ENCODE peak calls at places on chromosome 9, in five cellular contexts. One of them, this sample, is unnamed.
A peak's percentile ranks its signal among the peaks of the same experiment; 100 is the strongest.

GRCh38 chr9:35054185-35054835 is 18.1 kb downstream of the VCP start:
- DNase-seq in tibial nerve: no peak
- DNase-seq in IMR-90: no peak
- DNase-seq in sigmoid colon: no peak
- DNase-seq in keratinocyte: no peak
- DNase-seq in this sample: no peak

GRCh38 chr9:120873512-120873911 is 3.5 kb downstream of the PHF19 start:
- DNase-seq in tibial nerve: no peak
- DNase-seq in IMR-90: no peak
- DNase-seq in sigmoid colon: no peak
- DNase-seq in keratinocyte: peak; percentile 92
- DNase-seq in this sample: peak; percentile 68

GRCh38 chr9:81461196-81461595 is 228.2 kb downstream of the TLE1 start:
- DNase-seq in tibial nerve: no peak
- DNase-seq in IMR-90: peak; percentile 62
- DNase-seq in sigmoid colon: no peak
- DNase-seq in keratinocyte: no peak
- DNase-seq in this sample: no peak

GRCh38 chr9:13719981-13720380 is 440.5 kb upstream of the MPDZ start:
- DNase-seq in tibial nerve: no peak
- DNase-seq in IMR-90: peak; percentile 84
- DNase-seq in sigmoid colon: no peak
- DNase-seq in keratinocyte: no peak
- DNase-seq in this sample: no peak

GRCh38 chr9:87381746-87382145 is 115.9 kb upstream of the DAPK1 start:
- DNase-seq in tibial nerve: no peak
- DNase-seq in IMR-90: no peak
- DNase-seq in sigmoid colon: no peak
- DNase-seq in keratinocyte: no peak
- DNase-seq in this sample: no peak

GRCh38 chr9:130337784-130338380 is 72.3 kb downstream of the HMCN2 start:
- DNase-seq in tibial nerve: no peak
- DNase-seq in IMR-90: no peak
- DNase-seq in sigmoid colon: no peak
- DNase-seq in keratinocyte: no peak
- DNase-seq in this sample: peak; percentile 69

GRCh38 chr9:78973906-78974305 is 597.9 kb upstream of the TLE4 start:
- DNase-seq in tibial nerve: no peak
- DNase-seq in IMR-90: peak; percentile 79
- DNase-seq in sigmoid colon: no peak
- DNase-seq in keratinocyte: peak; percentile 73
- DNase-seq in this sample: no peak

GRCh38 chr9:84230355-84231136 is 110.0 kb downstream of the SLC28A3 start:
- DNase-seq in tibial nerve: no peak
- DNase-seq in IMR-90: peak; percentile 10
- DNase-seq in sigmoid colon: no peak
- DNase-seq in keratinocyte: no peak
- DNase-seq in this sample: no peak

GRCh38 chr9:8366161-8366926 is 566.8 kb upstream of the DMAC1 start:
- DNase-seq in tibial nerve: no peak
- DNase-seq in IMR-90: peak; percentile 35
- DNase-seq in sigmoid colon: no peak
- DNase-seq in keratinocyte: no peak
- DNase-seq in this sample: no peak

GRCh38 chr9:76223749-76224340 is 170.4 kb downstream of the RFK start:
- DNase-seq in tibial nerve: no peak
- DNase-seq in IMR-90: peak; percentile 77
- DNase-seq in sigmoid colon: no peak
- DNase-seq in keratinocyte: no peak
- DNase-seq in this sample: no peak

GRCh38 chr9:75990181-75990580 is 99.7 kb downstream of the PCSK5 start:
- DNase-seq in tibial nerve: no peak
- DNase-seq in IMR-90: no peak
- DNase-seq in sigmoid colon: no peak
- DNase-seq in keratinocyte: no peak
- DNase-seq in this sample: no peak

GRCh38 chr9:78614892-78615291 is 318.0 kb downstream of the PSAT1 start:
- DNase-seq in tibial nerve: no peak
- DNase-seq in IMR-90: peak; percentile 13
- DNase-seq in sigmoid colon: no peak
- DNase-seq in keratinocyte: no peak
- DNase-seq in this sample: no peak

GRCh38 chr9:125888220-125888619 is 141.0 kb downstream of the PBX3 start:
- DNase-seq in tibial nerve: no peak
- DNase-seq in IMR-90: peak; percentile 56
- DNase-seq in sigmoid colon: no peak
- DNase-seq in keratinocyte: no peak
- DNase-seq in this sample: no peak

GRCh38 chr9:70043689-70044449 is at the start of gene MAMDC2:
- DNase-seq in tibial nerve: peak; percentile 54
- DNase-seq in IMR-90: peak; percentile 51
- DNase-seq in sigmoid colon: peak; percentile 91
- DNase-seq in keratinocyte: no peak
- DNase-seq in this sample: peak; percentile 77

GRCh38 chr9:100011062-100011681 is 87.6 kb downstream of the ERP44 start:
- DNase-seq in tibial nerve: no peak
- DNase-seq in IMR-90: peak; percentile 67
- DNase-seq in sigmoid colon: no peak
- DNase-seq in keratinocyte: peak; percentile 5
- DNase-seq in this sample: no peak

GRCh38 chr9:113386571-113387393 is 10.0 kb upstream of the HDHD3 start:
- DNase-seq in tibial nerve: no peak
- DNase-seq in IMR-90: no peak
- DNase-seq in sigmoid colon: no peak
- DNase-seq in keratinocyte: no peak
- DNase-seq in this sample: no peak

GRCh38 chr9:114925039-114925438 is 5.4 kb downstream of the TNFSF8 start:
- DNase-seq in tibial nerve: no peak
- DNase-seq in IMR-90: no peak
- DNase-seq in sigmoid colon: no peak
- DNase-seq in keratinocyte: no peak
- DNase-seq in this sample: no peak

GRCh38 chr9:135130266-135130976 is 43.0 kb downstream of the OLFM1 start:
- DNase-seq in tibial nerve: peak; percentile 30
- DNase-seq in IMR-90: no peak
- DNase-seq in sigmoid colon: no peak
- DNase-seq in keratinocyte: peak; percentile 26
- DNase-seq in this sample: no peak

GRCh38 chr9:3150030-3150429 is 306.1 kb upstream of the PUM3 start:
- DNase-seq in tibial nerve: no peak
- DNase-seq in IMR-90: no peak
- DNase-seq in sigmoid colon: no peak
- DNase-seq in keratinocyte: no peak
- DNase-seq in this sample: no peak

GRCh38 chr9:127426756-127427155 is 2.6 kb downstream of the ZNF79 start:
- DNase-seq in tibial nerve: no peak
- DNase-seq in IMR-90: no peak
- DNase-seq in sigmoid colon: no peak
- DNase-seq in keratinocyte: no peak
- DNase-seq in this sample: no peak

GRCh38 chr9:104232781-104233341 is 138.8 kb downstream of the SMC2 start:
- DNase-seq in tibial nerve: no peak
- DNase-seq in IMR-90: no peak
- DNase-seq in sigmoid colon: no peak
- DNase-seq in keratinocyte: peak; percentile 75
- DNase-seq in this sample: no peak

GRCh38 chr9:71692337-71692736 is 76.0 kb downstream of the CEMIP2 start:
- DNase-seq in tibial nerve: peak; percentile 59
- DNase-seq in IMR-90: peak; percentile 58
- DNase-seq in sigmoid colon: no peak
- DNase-seq in keratinocyte: no peak
- DNase-seq in this sample: no peak

GRCh38 chr9:71694332-71694731 is 74.0 kb downstream of the CEMIP2 start:
- DNase-seq in tibial nerve: no peak
- DNase-seq in IMR-90: no peak
- DNase-seq in sigmoid colon: no peak
- DNase-seq in keratinocyte: no peak
- DNase-seq in this sample: no peak

GRCh38 chr9:71690058-71690691 is 78.1 kb downstream of the CEMIP2 start:
- DNase-seq in tibial nerve: no peak
- DNase-seq in IMR-90: peak; percentile 53
- DNase-seq in sigmoid colon: no peak
- DNase-seq in keratinocyte: no peak
- DNase-seq in this sample: no peak

GRCh38 chr9:71691036-71691435 is 77.3 kb downstream of the CEMIP2 start:
- DNase-seq in tibial nerve: no peak
- DNase-seq in IMR-90: no peak
- DNase-seq in sigmoid colon: no peak
- DNase-seq in keratinocyte: no peak
- DNase-seq in this sample: no peak

DNA sequence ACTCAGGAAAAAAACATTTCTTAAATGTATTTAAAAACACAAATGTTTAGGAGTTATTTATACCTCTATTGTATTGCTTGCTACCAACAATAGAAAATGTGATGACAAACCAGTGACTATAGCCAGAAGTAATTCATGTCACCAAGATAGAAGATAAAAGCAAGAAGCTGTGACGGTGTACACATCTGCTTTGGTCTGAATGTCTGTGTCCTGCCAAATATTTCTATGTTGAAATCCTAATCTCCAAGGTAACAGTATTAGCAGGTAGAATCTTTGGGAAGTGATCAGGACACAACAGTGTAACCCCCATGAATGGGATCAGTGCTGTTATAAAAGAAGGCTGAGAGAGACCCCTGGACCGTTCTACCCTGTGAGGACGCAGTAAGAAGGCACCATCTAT is 74.7 kb downstream of the CEMIP2 start:
- DNase-seq in tibial nerve: no peak
- DNase-seq in IMR-90: no peak
- DNase-seq in sigmoid colon: no peak
- DNase-seq in keratinocyte: no peak
- DNase-seq in this sample: no peak
- H3K36me3 ChIP-seq in tibial nerve: peaks cover 56% of the 10 kb centered on the region
- H3K36me3 ChIP-seq in IMR-90: peaks cover 32% of the 10 kb centered on the region
- H3K36me3 ChIP-seq in sigmoid colon: no peaks in the 10 kb centered on the region
- H3K36me3 ChIP-seq in keratinocyte: peaks cover 17% of the 10 kb centered on the region
- H3K36me3 ChIP-seq in this sample: peaks cover 100% of the 10 kb centered on the region

DNA sequence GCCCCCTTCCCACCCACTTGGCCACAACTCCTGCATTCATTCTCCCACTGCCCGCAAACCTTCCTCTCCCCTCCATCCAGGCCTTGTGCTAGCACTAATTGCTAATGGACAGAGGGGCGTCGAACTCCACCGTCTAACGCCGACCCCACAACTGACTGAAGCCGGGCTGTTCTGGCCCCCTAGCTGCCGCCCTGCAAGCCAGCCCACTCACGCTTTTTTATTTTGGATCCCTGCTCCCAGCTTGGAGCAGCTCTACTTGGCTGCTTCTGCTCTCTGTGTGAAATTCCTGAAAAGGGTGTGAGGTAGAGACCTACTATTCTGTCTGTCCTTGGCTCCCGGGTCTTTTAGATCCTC is 704 bp upstream of the ASTN2 start:
- DNase-seq in tibial nerve: no peak
- DNase-seq in IMR-90: no peak
- DNase-seq in sigmoid colon: no peak
- DNase-seq in keratinocyte: no peak
- DNase-seq in this sample: no peak
- TF ChIP-seq CTCF in tibial nerve: no peak
- TF ChIP-seq CTCF in IMR-90: no peak
- TF ChIP-seq CTCF in sigmoid colon: no peak
- TF ChIP-seq CTCF in keratinocyte: no peak
- TF ChIP-seq CTCF in this sample: no peak

GRCh38 chr9:98410185-98410697 is 154.8 kb upstream of the TBC1D2 start:
- DNase-seq in tibial nerve: no peak
- DNase-seq in IMR-90: peak; percentile 80
- DNase-seq in sigmoid colon: no peak
- DNase-seq in keratinocyte: no peak
- DNase-seq in this sample: no peak
- H3K9me3 ChIP-seq in tibial nerve: no peaks in the 10 kb centered on the region
- H3K9me3 ChIP-seq in IMR-90: no peaks in the 10 kb centered on the region
- H3K9me3 ChIP-seq in sigmoid colon: no peaks in the 10 kb centered on the region
- H3K9me3 ChIP-seq in keratinocyte: no peaks in the 10 kb centered on the region
- H3K9me3 ChIP-seq in this sample: no peaks in the 10 kb centered on the region

GRCh38 chr9:131468031-131468430 is 34.7 kb upstream of the POMT1 start:
- DNase-seq in tibial nerve: no peak
- DNase-seq in IMR-90: no peak
- DNase-seq in sigmoid colon: peak; percentile 36
- DNase-seq in keratinocyte: no peak
- DNase-seq in this sample: peak; percentile 2

GRCh38 chr9:131467214-131467935 is 35.3 kb upstream of the POMT1 start:
- DNase-seq in tibial nerve: no peak
- DNase-seq in IMR-90: no peak
- DNase-seq in sigmoid colon: peak; percentile 66
- DNase-seq in keratinocyte: no peak
- DNase-seq in this sample: peak; percentile 50

GRCh38 chr9:131470581-131470991 is 32.1 kb upstream of the POMT1 start:
- DNase-seq in tibial nerve: no peak
- DNase-seq in IMR-90: no peak
- DNase-seq in sigmoid colon: peak; percentile 55
- DNase-seq in keratinocyte: no peak
- DNase-seq in this sample: peak; percentile 29

GRCh38 chr9:131469951-131470350 is 32.8 kb upstream of the POMT1 start:
- DNase-seq in tibial nerve: no peak
- DNase-seq in IMR-90: no peak
- DNase-seq in sigmoid colon: no peak
- DNase-seq in keratinocyte: no peak
- DNase-seq in this sample: peak; percentile 31

GRCh38 chr9:131469369-131469768 is 33.3 kb upstream of the POMT1 start:
- DNase-seq in tibial nerve: no peak
- DNase-seq in IMR-90: no peak
- DNase-seq in sigmoid colon: no peak
- DNase-seq in keratinocyte: no peak
- DNase-seq in this sample: peak; percentile 27
- H3K36me3 ChIP-seq in tibial nerve: peaks cover 100% of the 10 kb centered on the region
- H3K36me3 ChIP-seq in IMR-90: peaks cover 74% of the 10 kb centered on the region
- H3K36me3 ChIP-seq in sigmoid colon: peaks cover 42% of the 10 kb centered on the region
- H3K36me3 ChIP-seq in keratinocyte: peaks cover 52% of the 10 kb centered on the region
- H3K36me3 ChIP-seq in this sample: peaks cover 100% of the 10 kb centered on the region

GRCh38 chr9:85541876-85542275 is 199.9 kb downstream of the AGTPBP1 start:
- DNase-seq in tibial nerve: no peak
- DNase-seq in IMR-90: no peak
- DNase-seq in sigmoid colon: no peak
- DNase-seq in keratinocyte: no peak
- DNase-seq in this sample: no peak

GRCh38 chr9:85547574-85547973 is 194.2 kb downstream of the AGTPBP1 start:
- DNase-seq in tibial nerve: no peak
- DNase-seq in IMR-90: no peak
- DNase-seq in sigmoid colon: no peak
- DNase-seq in keratinocyte: no peak
- DNase-seq in this sample: no peak

DNA sequence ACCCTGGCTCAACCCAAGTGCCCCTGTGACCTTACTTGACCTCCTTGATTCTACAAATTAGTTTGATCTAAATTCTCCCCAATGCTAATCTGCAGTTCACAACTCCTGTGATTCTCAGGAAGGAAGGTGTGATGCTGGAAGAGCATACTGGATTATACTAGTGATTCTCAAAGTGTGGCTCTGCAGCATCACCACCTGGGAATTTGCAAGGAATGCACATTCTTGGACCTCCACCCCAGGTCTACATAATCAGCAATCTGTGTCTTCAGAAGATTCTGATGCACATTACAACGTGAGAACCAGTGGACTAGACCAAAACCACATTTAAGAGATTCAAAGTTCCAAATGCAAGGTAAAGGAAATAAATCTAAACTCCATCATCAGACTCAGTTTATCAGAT is 198.6 kb downstream of the AGTPBP1 start:
- DNase-seq in tibial nerve: no peak
- DNase-seq in IMR-90: no peak
- DNase-seq in sigmoid colon: no peak
- DNase-seq in keratinocyte: no peak
- DNase-seq in this sample: no peak
- TF ChIP-seq CTCF in tibial nerve: no peak
- TF ChIP-seq CTCF in IMR-90: no peak
- TF ChIP-seq CTCF in sigmoid colon: no peak
- TF ChIP-seq CTCF in keratinocyte: peak; percentile 39
- TF ChIP-seq CTCF in this sample: no peak

GRCh38 chr9:101957705-101958104 is 219.3 kb upstream of the GRIN3A start:
- DNase-seq in tibial nerve: no peak
- DNase-seq in IMR-90: no peak
- DNase-seq in sigmoid colon: no peak
- DNase-seq in keratinocyte: no peak
- DNase-seq in this sample: no peak
- H3K9me3 ChIP-seq in tibial nerve: no peaks in the 10 kb centered on the region
- H3K9me3 ChIP-seq in IMR-90: peaks cover 5% of the 10 kb centered on the region
- H3K9me3 ChIP-seq in sigmoid colon: no peaks in the 10 kb centered on the region
- H3K9me3 ChIP-seq in keratinocyte: no peaks in the 10 kb centered on the region
- H3K9me3 ChIP-seq in this sample: no peaks in the 10 kb centered on the region

This sample was measured in spleen.